ENCODE peak calls at places on chromosomes 5 and 9, in four cellular contexts. Y, H, V and W are unnamed samples.

GRCh38 chr5:175872287-175873089 is 1.1 kb downstream of the CPLX2 start:
- DNase-seq in Y (no peak), V (no peak), H (no peak), W (no peak)

GRCh38 chr5:147737921-147738320 is 44.6 kb downstream of the JAKMIP2 start:
- DNase-seq in Y (no peak), H (no peak), V (no peak), W (no peak)

GRCh38 chr5:172542651-172543131 is 88.4 kb upstream of the SH3PXD2B start:
- DNase-seq in H (no peak), Y (peak), V (no peak), W (no peak)

GRCh38 chr5:178380541-178381074 is 148.0 kb upstream of the PHYKPL start:
- DNase-seq in H (no peak), Y (no peak), V (no peak), W (no peak)

GRCh38 chr5:177404641-177405134 is 4.2 kb upstream of the PFN3 start:
- DNase-seq in Y (no peak), V (no peak), H (no peak), W (no peak)

GRCh38 chr5:115629903-115630302 is 4.1 kb upstream of the TMED7 start:
- DNase-seq in Y (no peak), V (no peak), H (no peak), W (no peak)

GRCh38 chr5:67095346-67095871 is 101.2 kb downstream of the CD180 start:
- DNase-seq in V (peak), H (peak), Y (peak), W (no peak)

GRCh38 chr5:107894361-107894760 is 223.6 kb upstream of the EFNA5 start:
- DNase-seq in H (no peak), Y (no peak), V (no peak), W (no peak)

GRCh38 chr5:138469540-138470321 is 4.5 kb downstream of the EGR1 start:
- DNase-seq in Y (no peak), H (no peak), V (peak), W (no peak)

GRCh38 chr9:121938621-121939020 is 154.5 kb downstream of the TTLL11 start:
- DNase-seq in V (no peak), Y (no peak), H (no peak), W (no peak)

GRCh38 chr9:131238402-131239021 is 37.8 kb downstream of the FAM78A start:
- DNase-seq in Y (peak), H (peak), V (no peak), W (peak)

GRCh38 chr5:126516133-126516532 is 78.9 kb downstream of the ALDH7A1 start:
- DNase-seq in Y (no peak), V (no peak), H (no peak), W (no peak)

GRCh38 chr5:82396396-82396795 is 118.2 kb upstream of the RPS23 start:
- DNase-seq in H (no peak), V (no peak), Y (no peak), W (no peak)

GRCh38 chr5:81194633-81195333 is 38.3 kb upstream of the CKMT2 start:
- DNase-seq in Y (peak), V (peak), H (peak), W (peak)

GRCh38 chr5:88254320-88254719 is 14.3 kb downstream of the TMEM161B start:
- DNase-seq in Y (no peak), V (no peak), H (no peak), W (no peak)

GRCh38 chr9:128321343-128321742 is 904 bp downstream of the TRUB2 start:
- DNase-seq in V (no peak), Y (no peak), H (no peak), W (no peak)

GRCh38 chr9:21027295-21027694 is 4.1 kb downstream of the HACD4 start:
- DNase-seq in Y (no peak), V (no peak), H (no peak), W (no peak)

GRCh38 chr5:175517824-175518450 is 39.6 kb downstream of the SFXN1 start:
- DNase-seq in H (no peak), V (no peak), Y (no peak), W (no peak)

GRCh38 chr9:122180633-122181032 is 20.9 kb downstream of the MORN5 start:
- DNase-seq in Y (no peak), H (no peak), V (no peak), W (no peak)

GRCh38 chr5:169097374-169097831 is 203.5 kb downstream of the SLIT3 start:
- DNase-seq in H (no peak), Y (no peak), V (no peak), W (no peak)

GRCh38 chr5:178774446-178774845 is 44.0 kb upstream of the ZNF354A start:
- DNase-seq in V (no peak), Y (no peak), H (no peak), W (no peak)

GRCh38 chr5:159982421-159983173 is 26.3 kb upstream of the TTC1 start:
- DNase-seq in V (no peak), Y (no peak), H (no peak), W (no peak)

DNA sequence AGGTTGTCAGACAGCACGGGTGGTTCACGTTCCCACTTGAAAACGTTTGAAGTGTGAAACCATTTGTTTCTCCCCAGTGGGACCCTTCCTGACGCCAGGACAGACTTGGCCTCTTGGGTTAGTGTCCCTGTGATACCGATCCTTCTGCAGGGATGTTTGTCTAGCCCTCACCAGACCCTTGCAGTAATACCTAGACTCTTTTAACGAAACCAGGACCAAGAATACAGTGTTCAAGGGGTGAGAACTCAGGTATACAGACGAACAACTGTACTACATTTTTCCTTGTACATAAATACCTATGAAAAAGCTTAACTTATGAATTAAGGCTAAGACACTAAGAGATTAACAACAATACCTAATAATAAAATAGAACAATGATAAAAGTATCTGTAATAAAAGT is 152.1 kb downstream of the HSD17B3 start:
- DNase-seq in H (no peak), V (no peak), Y (no peak), W (no peak)
- TF ChIP-seq CTCF in H (no peak), V (no peak), Y (no peak), W (no peak)

GRCh38 chr9:103041961-103042360 is 46.8 kb downstream of the CYLC2 start:
- DNase-seq in H (no peak), Y (no peak), V (no peak), W (no peak)

GRCh38 chr9:103037508-103038477 is 42.7 kb downstream of the CYLC2 start:
- DNase-seq in Y (no peak), H (peak), V (no peak), W (no peak)
- TF ChIP-seq CTCF in Y (no peak), H (no peak), V (no peak), W (no peak)

DNA sequence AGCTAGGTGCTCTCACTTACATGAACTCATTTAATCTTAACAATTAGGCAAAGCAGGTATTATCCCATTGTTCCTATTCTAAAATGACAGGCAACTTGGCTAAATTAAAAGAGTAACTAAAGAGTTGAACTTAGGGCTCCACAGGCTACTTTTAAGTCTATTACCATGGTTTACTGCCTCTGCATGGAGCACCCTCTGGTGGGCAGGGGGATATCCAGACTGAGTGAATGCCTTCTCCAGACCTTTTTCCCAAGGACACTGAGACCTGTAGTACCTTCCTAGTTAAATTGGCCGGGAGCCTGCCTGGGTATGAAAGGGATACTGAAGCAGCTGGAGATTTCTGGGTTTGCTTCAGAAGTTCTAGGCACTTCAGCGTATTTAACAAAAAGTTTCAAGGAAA is 238.1 kb downstream of the ELAVL2 start:
- DNase-seq in Y (no peak), H (no peak), V (no peak), W (no peak)
- TF ChIP-seq CTCF in Y (no peak), H (no peak), V (peak), W (no peak)

GRCh38 chr5:31854625-31855526 is 215.9 kb downstream of the PDZD2 start:
- DNase-seq in H (peak), Y (no peak), V (peak), W (no peak)
- TF ChIP-seq CTCF in H (no peak), Y (no peak), V (no peak), W (no peak)